ENCODE peak calls at places on chromosomes 3 and 15, in four cellular contexts. J, S, E and V are unnamed samples. For H3K36me3, the result is how much of the 10 kb centered on the place peaks cover.

GRCh38 chr3:105647047-105647446 is 221.8 kb downstream of the CBLB start:
- DNase-seq in S (no peak), E (no peak), J (peak), V (peak)

GRCh38 chr3:9019244-9019961 is 56.1 kb upstream of the RAD18 start:
- DNase-seq in S (no peak), J (no peak), E (no peak), V (no peak)

GRCh38 chr15:51494411-51495314 is 127.9 kb downstream of the DMXL2 start:
- DNase-seq in S (no peak), J (no peak), E (no peak), V (no peak)

GRCh38 chr15:100525894-100526512 is 2.7 kb downstream of the CERS3 start:
- DNase-seq in J (no peak), E (no peak), S (no peak), V (no peak)

GRCh38 chr15:59274126-59274970 is 67.7 kb downstream of the LDHAL6B start:
- DNase-seq in E (no peak), J (no peak), S (no peak), V (no peak)

GRCh38 chr3:46504780-46505179 is 7.0 kb downstream of the RTP3 start:
- DNase-seq in J (no peak), S (no peak), E (no peak), V (no peak)

GRCh38 chr3:127990051-127990450 is 62.2 kb upstream of the SEC61A1 start:
- DNase-seq in S (no peak), J (no peak), E (no peak), V (no peak)

GRCh38 chr3:88149146-88149515 is 628 bp upstream of the C3orf38 start:
- DNase-seq in J (no peak), E (no peak), S (peak), V (no peak)

GRCh38 chr15:39347453-39347852 is 233.4 kb upstream of the THBS1 start:
- DNase-seq in S (no peak), E (no peak), J (no peak), V (no peak)

GRCh38 chr15:29734917-29735572 is 87.2 kb downstream of the TJP1 start:
- DNase-seq in S (no peak), E (no peak), J (peak), V (no peak)

GRCh38 chr3:195895900-195896360 is 12.4 kb downstream of the TNK2 start:
- DNase-seq in J (no peak), S (peak), E (peak), V (no peak)

GRCh38 chr15:23457890-23458289 is 10.8 kb upstream of the GOLGA6L2 start:
- DNase-seq in E (no peak), J (no peak), S (no peak), V (no peak)

GRCh38 chr3:44021646-44022594 is 219.8 kb upstream of the TOPAZ1 start:
- DNase-seq in S (no peak), E (no peak), J (no peak), V (no peak)

GRCh38 chr3:125011941-125012340 is 43.9 kb downstream of the HEG1 start:
- DNase-seq in S (no peak), E (no peak), J (no peak), V (no peak)

GRCh38 chr3:60228823-60229222 is 1022.4 kb downstream of the FHIT start:
- DNase-seq in J (no peak), S (no peak), E (no peak), V (no peak)
- TF ChIP-seq CTCF in J (no peak), S (no peak), E (no peak), V (no peak)

DNA sequence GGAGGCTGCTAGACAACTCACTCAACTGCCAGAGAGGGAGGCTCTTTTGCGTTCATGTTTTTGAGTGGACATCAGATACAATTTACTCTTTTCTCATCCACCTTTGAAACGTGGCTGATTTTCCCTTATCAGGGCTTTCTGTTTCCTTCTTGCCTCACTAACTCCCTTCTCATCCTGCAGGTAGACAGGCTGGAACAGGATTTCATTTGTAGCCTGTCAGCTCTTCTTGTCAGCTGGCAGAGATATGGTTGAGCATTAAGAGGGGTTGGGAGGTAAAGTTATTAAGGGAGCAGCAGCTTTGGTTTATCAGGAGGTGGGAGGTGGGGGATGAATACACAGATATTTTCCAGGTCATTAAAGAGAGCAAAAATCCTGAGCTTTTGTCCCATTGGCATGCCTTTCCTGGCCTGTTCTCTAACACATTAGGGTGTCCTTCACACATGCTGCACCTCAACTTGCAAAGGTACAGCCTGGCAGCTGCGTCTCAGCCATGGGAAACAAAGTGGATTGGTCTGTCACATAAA is 73.5 kb downstream of the PPM1L start:
- DNase-seq in E (no peak), S (no peak), J (no peak), V (no peak)
- H3K4me3 ChIP-seq in E (no peak), S (no peak), J (no peak), V (no peak)

DNA sequence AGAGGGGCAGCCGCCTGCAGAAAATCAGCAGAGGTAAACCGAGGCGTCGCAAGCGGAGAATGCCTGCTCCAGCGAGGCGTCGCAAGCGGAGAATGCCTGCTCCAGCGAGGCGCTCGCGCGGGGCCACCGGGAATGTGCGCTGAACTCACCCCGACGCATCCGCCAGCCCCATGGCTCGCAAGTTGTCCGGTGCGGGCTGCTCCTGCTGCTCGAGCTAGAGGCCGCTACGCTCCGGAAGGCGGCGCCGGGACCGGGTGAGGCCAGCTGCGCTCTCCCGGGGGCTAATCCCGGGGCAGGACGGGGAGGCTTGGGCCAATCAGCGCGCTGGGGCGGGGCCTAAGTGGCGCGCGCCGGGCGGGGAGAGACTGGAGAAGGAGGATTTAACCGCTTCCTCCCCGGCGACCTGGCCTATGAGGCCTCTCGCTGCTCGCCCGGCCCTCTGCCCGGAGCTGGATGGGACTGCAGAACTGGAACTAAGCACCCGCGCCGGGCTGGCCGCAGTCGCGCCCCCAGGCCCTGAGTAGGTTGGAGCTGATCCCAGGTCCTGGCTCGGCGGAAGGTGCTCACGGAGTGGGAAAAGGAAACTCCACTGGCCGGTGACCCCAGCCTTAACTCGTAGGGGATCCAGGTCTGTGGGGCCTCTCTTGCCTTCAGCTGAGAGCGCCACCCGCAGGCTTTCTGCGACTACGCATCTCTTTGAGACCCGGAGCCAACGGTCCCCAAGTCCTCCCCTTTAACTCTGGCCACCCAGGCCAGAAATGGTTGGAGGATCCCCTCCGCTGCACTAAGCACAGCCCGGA is at the start of gene SLC26A6:
- DNase-seq in S (peak), J (peak), E (peak), V (peak)
- H3K36me3 ChIP-seq in S (under half), J (under half), E (under half), V (under half)

GRCh38 chr3:188021502-188022040 is 132.4 kb upstream of the LPP start:
- DNase-seq in J (no peak), S (no peak), E (no peak), V (peak)

GRCh38 chr3:188026191-188026968 is 127.6 kb upstream of the LPP start:
- DNase-seq in E (no peak), S (no peak), J (peak), V (no peak)

GRCh38 chr3:188021041-188021440 is 132.9 kb upstream of the LPP start:
- DNase-seq in E (no peak), J (no peak), S (no peak), V (no peak)

GRCh38 chr3:188031106-188031505 is 122.9 kb upstream of the LPP start:
- DNase-seq in J (no peak), S (no peak), E (no peak), V (no peak)

DNA sequence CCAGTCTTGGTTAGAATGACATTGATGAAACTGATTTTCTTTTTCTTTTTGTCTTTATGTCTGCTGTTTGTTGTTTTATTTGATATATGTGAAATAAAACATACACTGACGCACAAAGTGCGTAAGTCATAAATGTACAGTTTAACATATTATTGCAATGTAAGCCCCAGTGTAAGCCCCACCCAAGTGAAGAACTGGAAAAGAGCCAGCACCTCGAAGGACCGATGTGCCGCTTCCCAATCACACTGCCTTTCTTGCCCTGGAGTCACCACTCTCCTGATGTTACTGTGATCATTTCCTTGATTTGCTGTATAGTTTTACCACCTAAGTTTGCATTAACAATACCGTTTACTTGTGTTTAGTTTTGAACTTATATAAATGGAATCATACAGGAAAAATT is 128.4 kb upstream of the LPP start:
- DNase-seq in E (no peak), J (no peak), S (no peak), V (no peak)
- TF ChIP-seq CTCF in E (no peak), J (no peak), S (no peak), V (no peak)

GRCh38 chr3:153043729-153044314 is 118.2 kb upstream of the RAP2B start:
- DNase-seq in S (no peak), J (no peak), E (no peak), V (no peak)
- H3K4me3 ChIP-seq in S (no peak), J (no peak), E (no peak), V (no peak)

GRCh38 chr15:66706225-66706732 is 4.2 kb downstream of the SMAD6 start:
- DNase-seq in E (no peak), S (no peak), J (no peak), V (no peak)
- H3K36me3 ChIP-seq in E (under half), S (under half), J (under half), V (under half)

GRCh38 chr15:44194397-44195150 is 497 bp downstream of the FRMD5 start:
- DNase-seq in E (peak), S (no peak), J (no peak), V (no peak)

GRCh38 chr15:44199393-44199792 is 4.3 kb upstream of the FRMD5 start:
- DNase-seq in E (no peak), J (no peak), S (no peak), V (no peak)

GRCh38 chr15:44193651-44194396 is 1.2 kb downstream of the FRMD5 start:
- DNase-seq in S (no peak), J (no peak), E (no peak), V (no peak)

GRCh38 chr15:44195151-44195740 is at the start of gene FRMD5:
- DNase-seq in J (peak), S (peak), E (peak), V (peak)
- TF ChIP-seq CTCF in J (peak), S (peak), E (no peak), V (peak)

GRCh38 chr3:99823723-99824711 is 6.4 kb downstream of the CMSS1 start:
- DNase-seq in E (no peak), J (no peak), S (no peak), V (no peak)

GRCh38 chr3:99817437-99818240 is at the start of gene CMSS1:
- DNase-seq in E (peak), J (peak), S (peak), V (peak)

GRCh38 chr3:99817047-99817436 is 620 bp upstream of the CMSS1 start:
- DNase-seq in S (no peak), E (peak), J (no peak), V (no peak)

GRCh38 chr3:99818818-99819217 is 1.2 kb downstream of the CMSS1 start:
- DNase-seq in S (no peak), E (no peak), J (no peak), V (no peak)
- H3K4me3 ChIP-seq in S (no peak), E (peak), J (no peak), V (no peak)

DNA sequence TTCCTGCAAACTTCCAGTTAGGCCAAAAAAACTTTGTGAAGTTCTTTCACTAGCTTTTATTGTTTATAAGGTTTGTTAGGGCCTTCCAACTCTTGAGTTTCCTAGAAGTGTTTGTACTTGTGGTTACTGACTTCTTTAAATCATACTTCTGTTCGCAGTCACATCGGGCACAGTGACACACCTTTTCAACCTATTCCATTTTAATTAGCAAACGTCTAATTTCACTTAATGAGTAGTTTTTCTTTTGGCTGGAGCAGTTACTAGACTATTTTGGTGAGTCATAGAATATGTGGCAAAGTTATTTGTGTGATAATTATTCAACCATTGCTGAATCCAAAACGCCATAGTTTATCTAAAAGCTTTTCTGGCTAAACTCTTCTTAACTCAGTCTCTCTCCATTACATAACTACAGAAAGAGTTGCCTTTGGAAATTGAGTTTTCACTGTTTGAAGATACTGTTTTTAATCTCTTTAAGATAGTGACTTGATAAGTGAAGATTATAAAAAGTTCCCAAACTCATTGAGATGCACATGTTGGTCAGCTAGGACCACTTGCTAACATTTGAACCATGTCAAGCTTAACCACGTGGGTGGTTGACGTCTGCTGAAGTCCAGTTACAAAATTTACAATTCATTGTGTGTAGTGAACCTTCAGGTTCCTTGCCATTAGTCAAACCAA is 21.5 kb downstream of the CNOT10 start:
- DNase-seq in E (no peak), J (no peak), S (no peak), V (no peak)
- H3K36me3 ChIP-seq in E (under half), J (under half), S (under half), V (under half)